ENCODE peak calls at places on chromosomes 12 and 14, in eight cellular contexts. X is SW 1271; D is esophagus squamous epithelium; T is SW480; E is upper lobe of right lung; W is WTC11; M is NCI-H510A; N is stimulated activated CD4-positive, alpha-beta T cell treated with anti-CD3 and anti-CD28 coated beads, Interleukin-4, amount 100 ng/mL, for 48 hours. F is an unnamed sample.

GRCh38 chr12:80195143-80195726 is 95.9 kb downstream of the OTOGL start:
- DNase-seq in X (peak; percentile 42), D (no peak), T (peak; percentile 42), E (no peak), W (no peak), M (peak; percentile 7), N (no peak), F (peak; percentile 11)

GRCh38 chr12:121483950-121484349 is 84.0 kb downstream of the RNF34 start:
- DNase-seq in X (no peak), D (no peak), T (no peak), E (no peak), W (peak; percentile 17), M (no peak), N (no peak), F (no peak)

GRCh38 chr12:105214141-105214540 is 21.8 kb downstream of the APPL2 start:
- DNase-seq in X (no peak), D (no peak), T (peak; percentile 8), E (no peak), W (no peak), M (no peak), N (no peak), F (no peak)

GRCh38 chr14:87944987-87945604 is 47.9 kb downstream of the GALC start:
- DNase-seq in X (peak; percentile 51), D (no peak), T (peak; percentile 40), E (no peak), W (no peak), M (no peak), N (no peak), F (no peak)

GRCh38 chr12:62210422-62210821 is 49.8 kb upstream of the USP15 start:
- DNase-seq in X (peak; percentile 31), D (no peak), T (peak; percentile 23), E (no peak), W (peak; percentile 40), M (no peak), N (peak; percentile 23), F (no peak)

GRCh38 chr14:63229330-63230059 is 25.3 kb downstream of the RHOJ start:
- DNase-seq in X (no peak), D (no peak), T (no peak), E (no peak), W (no peak), M (no peak), N (no peak), F (no peak)

GRCh38 chr12:10554228-10554970 is 48.7 kb downstream of the EIF2S3B start:
- DNase-seq in X (no peak), D (no peak), T (no peak), E (no peak), W (no peak), M (no peak), N (no peak), F (no peak)

GRCh38 chr14:69789118-69789640 is 7.9 kb downstream of the SLC10A1 start:
- DNase-seq in X (no peak), D (no peak), T (no peak), E (no peak), W (no peak), M (no peak), N (no peak), F (no peak)

GRCh38 chr12:53996188-53996885 is 3.6 kb upstream of the HOXC9 start:
- DNase-seq in X (no peak), D (no peak), T (no peak), E (no peak), W (no peak), M (no peak), N (no peak), F (no peak)

GRCh38 chr12:68564166-68564565 is 46.5 kb upstream of the RAP1B start:
- DNase-seq in X (no peak), D (no peak), T (no peak), E (no peak), W (no peak), M (no peak), N (no peak), F (no peak)

GRCh38 chr14:68880581-68881105 is 87.8 kb upstream of the ZFP36L1 start:
- DNase-seq in X (no peak), D (no peak), T (no peak), E (no peak), W (no peak), M (no peak), N (no peak), F (no peak)

GRCh38 chr12:29081101-29081500 is 68.0 kb upstream of the FAR2 start:
- DNase-seq in X (no peak), D (no peak), T (no peak), E (no peak), W (no peak), M (no peak), N (no peak), F (no peak)

GRCh38 chr14:90758959-90759358 is 57.3 kb downstream of the TTC7B start:
- DNase-seq in X (no peak), D (no peak), T (no peak), E (peak; percentile 77), W (no peak), M (no peak), N (no peak), F (no peak)

GRCh38 chr12:119202121-119202527 is 23.4 kb downstream of the HSPB8 start:
- DNase-seq in X (no peak), D (no peak), T (no peak), E (peak; percentile 74), W (peak; percentile 27), M (peak; percentile 70), N (no peak), F (no peak)

GRCh38 chr12:73065913-73066312 is 793.7 kb downstream of the TRHDE start:
- DNase-seq in X (no peak), D (no peak), T (no peak), E (no peak), W (no peak), M (no peak), N (no peak), F (no peak)

GRCh38 chr14:70802379-70802778 is 6.9 kb downstream of the MAP3K9 start:
- DNase-seq in X (no peak), D (no peak), T (no peak), E (no peak), W (no peak), M (no peak), N (no peak), F (no peak)

GRCh38 chr12:47223848-47224213 is 144.1 kb upstream of the AMIGO2 start:
- DNase-seq in X (no peak), D (no peak), T (peak; percentile 42), E (no peak), W (no peak), M (no peak), N (no peak), F (no peak)

F was measured in SHP77 treated with DMSO at 0.1 percent for 48 hours.